ENCODE peak calls at places on chromosomes 12 and 14, in four cellular contexts. L is hepatocyte, T is psoas muscle, Q is brain microvascular endothelial cell. B is an unnamed sample.

GRCh38 chr14:45798659-45799058 is 545.7 kb upstream of the MIS18BP1 start:
- DNase-seq in L (no peak), T (no peak), Q (no peak), B (no peak)

GRCh38 chr12:111363578-111363977 is 5.3 kb downstream of the PHETA1 start:
- DNase-seq in L (no peak), T (no peak), Q (peak), B (no peak)

GRCh38 chr12:120381752-120382419 is 12.9 kb upstream of the MSI1 start:
- DNase-seq in L (peak), T (no peak), Q (peak), B (no peak)

GRCh38 chr12:31280183-31280582 is 45.8 kb downstream of the SINHCAF start:
- DNase-seq in L (no peak), T (no peak), Q (no peak), B (no peak)

GRCh38 chr14:71346685-71347084 is 439.4 kb downstream of the PCNX1 start:
- DNase-seq in L (no peak), T (no peak), Q (no peak), B (no peak)

GRCh38 chr12:109621271-109621671 is 47.7 kb downstream of the MVK start:
- DNase-seq in L (no peak), T (no peak), Q (no peak), B (no peak)

GRCh38 chr12:32768518-32768917 is 12.8 kb upstream of the YARS2 start:
- DNase-seq in L (no peak), T (no peak), Q (no peak), B (no peak)

GRCh38 chr12:9651265-9651729 is 18.2 kb upstream of the CLEC2D start:
- DNase-seq in L (no peak), T (no peak), Q (peak), B (no peak)

GRCh38 chr12:2417761-2418160 is 365.0 kb downstream of the CACNA1C start:
- DNase-seq in L (no peak), T (no peak), Q (no peak), B (no peak)

GRCh38 chr12:25854991-25855390 is 103.5 kb upstream of the RASSF8 start:
- DNase-seq in L (no peak), T (no peak), Q (no peak), B (no peak)

GRCh38 chr12:121711925-121712461 is 559 bp upstream of the TMEM120B start:
- DNase-seq in L (peak), T (peak), Q (no peak), B (peak)

DNA sequence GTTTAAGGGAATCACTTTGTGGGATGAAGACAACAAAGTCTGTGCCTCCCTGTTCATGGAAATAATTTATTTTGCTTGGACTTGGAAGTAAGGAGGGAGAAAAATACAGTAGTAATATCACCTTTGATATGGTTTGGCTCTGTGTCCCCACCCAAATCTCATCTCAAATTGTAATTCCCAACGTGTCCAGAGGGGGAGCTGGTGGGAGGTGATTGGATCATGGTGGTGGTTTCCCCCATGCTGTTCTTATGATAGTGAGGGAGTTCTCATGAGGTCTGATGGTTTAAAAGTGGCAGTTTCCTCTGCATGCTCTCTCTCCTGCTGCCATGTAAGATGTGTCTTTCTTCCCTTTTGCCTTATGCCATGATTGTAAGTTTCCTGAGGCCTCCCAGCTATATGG is 460.7 kb downstream of the NOVA1 start:
- DNase-seq in L (no peak), T (no peak), Q (no peak), B (peak)
- TF ChIP-seq CTCF in L (no peak), T (no peak), Q (peak), B (no peak)

DNA sequence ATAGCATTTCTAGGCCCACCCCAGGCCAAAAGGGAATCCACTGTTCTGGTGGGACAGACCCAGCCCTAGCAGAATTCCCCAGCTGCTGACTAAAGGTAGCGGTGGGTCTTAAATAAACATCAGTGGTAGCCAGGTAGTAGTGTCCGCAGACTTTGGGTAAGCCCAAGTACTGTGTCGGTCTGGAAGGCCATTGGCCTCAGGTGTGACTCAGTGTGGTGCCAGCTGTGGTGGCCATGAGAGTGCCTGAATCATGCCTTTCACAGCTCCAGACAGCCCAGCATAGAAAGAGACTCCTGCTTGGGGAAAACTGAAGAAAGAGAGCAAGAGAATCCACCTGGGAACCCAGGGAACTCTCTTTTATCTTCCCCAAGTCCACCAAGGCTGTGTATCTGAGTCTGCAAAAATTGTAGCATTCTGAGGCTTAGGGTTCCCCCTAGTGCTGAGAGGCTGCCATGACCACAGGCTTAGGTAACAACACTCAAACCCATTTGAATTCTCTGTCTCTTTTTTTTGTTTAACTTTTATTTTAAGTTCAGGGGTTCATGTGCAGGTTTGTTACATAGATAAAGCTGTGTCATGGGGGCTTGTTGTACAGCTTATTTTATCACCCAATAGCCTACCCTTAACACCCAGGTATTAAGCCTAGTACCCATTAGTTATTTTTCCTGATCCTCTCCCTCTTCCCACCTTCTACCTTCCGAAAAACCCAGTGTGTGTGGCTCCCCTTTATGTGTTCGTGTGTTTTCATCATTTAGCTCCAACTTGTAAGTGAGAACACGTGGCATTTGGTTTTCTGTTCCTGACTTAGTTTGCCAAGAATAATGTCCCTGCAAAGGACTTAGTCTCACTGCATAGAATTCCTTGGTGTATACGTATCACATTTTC is 16.7 kb upstream of the CD163L1 start:
- DNase-seq in L (peak), T (no peak), Q (peak), B (peak)
- TF ChIP-seq CTCF in L (peak), T (peak), Q (peak), B (peak)

GRCh38 chr12:19183121-19183838 is 53.7 kb downstream of the PLEKHA5 start:
- DNase-seq in L (peak), T (no peak), Q (no peak), B (no peak)
- TF ChIP-seq CTCF in L (peak), T (no peak), Q (peak), B (no peak)

DNA sequence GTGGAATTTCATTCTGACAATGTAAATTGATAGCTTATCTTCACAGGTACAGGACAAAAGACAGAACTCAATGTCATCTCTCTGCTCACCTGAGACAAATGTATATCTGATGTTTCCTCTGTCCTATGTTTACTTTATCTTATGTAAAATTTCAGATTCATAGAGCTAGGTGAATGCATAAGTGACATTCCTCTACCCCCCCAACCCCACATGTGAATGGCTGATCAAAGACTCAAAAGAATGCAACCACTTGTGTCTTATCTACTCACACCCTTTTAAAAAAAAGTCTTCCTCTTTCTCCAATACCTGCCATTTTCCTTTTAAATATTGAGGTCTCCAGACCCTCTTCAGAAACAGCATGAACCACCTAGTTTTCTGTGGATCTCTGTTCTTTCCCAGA is 736.6 kb upstream of the SEL1L start:
- DNase-seq in L (no peak), T (no peak), Q (no peak), B (no peak)
- TF ChIP-seq CTCF in L (no peak), T (no peak), Q (no peak), B (no peak)